ENCODE peak calls at places on chromosomes 4 and X, in five cellular contexts. I is esophagus squamous epithelium, O is H1, J is breast epithelium, W is K562. S is an unnamed sample.

GRCh38 chr4:125801373-125801772 is 486.6 kb downstream of the FAT4 start:
- DNase-seq in W (no peak), O (no peak), I (no peak), J (no peak), S (no peak)

GRCh38 chr4:98609946-98610345 is 48.5 kb downstream of the TSPAN5 start:
- DNase-seq in J (no peak), I (no peak), W (no peak), O (no peak), S (no peak)

GRCh38 chr4:16187455-16187854 is 38.8 kb downstream of the TAPT1 start:
- DNase-seq in W (no peak), O (no peak), I (no peak), J (no peak), S (no peak)

GRCh38 chr4:94342713-94343112 is at the start of gene HPGDS:
- DNase-seq in W (no peak), J (no peak), O (no peak), I (no peak), S (no peak)

GRCh38 chrX:148624951-148625350 is 124.5 kb downstream of the AFF2 start:
- DNase-seq in O (no peak), J (no peak), I (no peak), W (no peak), S (no peak)

GRCh38 chr4:77493829-77494551 is 111.6 kb upstream of the CXCL13 start:
- DNase-seq in I (no peak), W (no peak), O (no peak), J (no peak), S (no peak)

GRCh38 chrX:45843518-45843917 is 642.8 kb upstream of the DIPK2B start:
- DNase-seq in J (no peak), O (no peak), I (no peak), W (no peak), S (no peak)

GRCh38 chr4:3271131-3271530 is 21.7 kb upstream of the RGS12 start:
- DNase-seq in I (no peak), O (no peak), W (no peak), J (no peak), S (no peak)

GRCh38 chr4:86400216-86400615 is 40.4 kb upstream of the MAPK10 start:
- DNase-seq in W (no peak), O (no peak), J (no peak), I (no peak), S (no peak)

GRCh38 chrX:8851487-8851886 is 50.3 kb upstream of the FAM9A start:
- DNase-seq in I (no peak), W (no peak), O (no peak), J (no peak), S (no peak)

GRCh38 chr4:40621592-40622512 is 7.8 kb downstream of the RBM47 start:
- DNase-seq in W (peak), I (peak), O (peak), J (peak), S (peak)

GRCh38 chr4:102500371-102501175 is 586 bp upstream of the NFKB1 start:
- DNase-seq in J (peak), W (peak), O (no peak), I (no peak), S (peak)

GRCh38 chrX:150907474-150907873 is 9.0 kb upstream of the CD99L2 start:
- DNase-seq in O (no peak), I (no peak), W (no peak), J (no peak), S (no peak)

GRCh38 chr4:18075823-18076433 is 54.4 kb upstream of the LCORL start:
- DNase-seq in J (no peak), W (peak), I (no peak), O (peak), S (no peak)

GRCh38 chr4:186858355-186858754 is 134.7 kb upstream of the FAT1 start:
- DNase-seq in O (no peak), J (no peak), I (no peak), W (no peak), S (no peak)

GRCh38 chr4:113397114-113397701 is 347.8 kb downstream of the ANK2 start:
- DNase-seq in O (no peak), J (no peak), I (no peak), W (no peak), S (no peak)

DNA sequence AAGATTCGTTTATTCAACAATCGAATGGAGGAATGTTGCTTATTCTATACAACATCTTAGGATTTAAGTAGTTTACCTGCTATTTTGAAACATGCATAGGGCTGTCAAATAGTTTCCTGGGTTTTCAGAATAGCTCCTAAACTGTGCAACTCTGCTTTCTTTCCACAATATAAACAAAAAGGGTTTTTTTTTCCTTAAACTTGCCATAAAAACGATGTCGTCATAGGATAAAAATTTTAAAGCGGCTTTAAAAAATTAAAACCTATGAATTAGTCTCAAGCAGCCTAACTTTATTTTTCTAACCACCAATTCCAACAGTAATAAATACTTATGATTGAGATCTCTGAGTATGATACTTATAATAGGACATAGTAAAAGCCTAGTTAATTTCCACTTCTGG is 21.6 kb upstream of the STIM2 start:
- DNase-seq in I (no peak), J (no peak), W (no peak), O (no peak), S (no peak)
- H3K4me3 ChIP-seq in I (no peak), J (no peak), W (no peak), O (no peak), S (no peak)

GRCh38 chr4:337932-338758 is 531 bp downstream of the ZNF141 start:
- DNase-seq in O (no peak), J (peak), I (no peak), W (no peak), S (peak)
- TF ChIP-seq POLR2A in O (no peak), J (no peak), I (no peak), W (no peak), S (no peak)

DNA sequence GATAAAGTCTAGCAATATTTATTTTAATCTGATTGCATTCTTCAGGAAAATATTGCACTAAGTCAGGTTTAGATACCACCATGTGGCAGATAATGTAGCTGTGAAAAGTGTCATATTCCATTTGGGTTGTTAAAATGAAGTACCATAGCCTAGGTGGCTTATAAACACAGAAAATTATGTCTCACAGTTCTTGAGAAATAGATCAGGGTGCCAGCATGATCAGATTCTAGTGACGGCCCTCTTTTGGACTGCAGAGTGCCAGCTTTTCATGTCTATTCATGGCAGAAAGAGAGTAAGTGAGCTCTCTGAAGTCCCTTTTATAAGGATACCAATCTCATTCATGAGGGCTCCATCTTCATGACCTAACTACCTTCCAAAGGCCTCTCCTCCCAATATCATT is 5.5 kb upstream of the ADGRL3 start:
- DNase-seq in J (no peak), I (no peak), O (no peak), W (no peak), S (no peak)
- TF ChIP-seq CTCF in J (no peak), I (no peak), O (no peak), W (no peak), S (no peak)

DNA sequence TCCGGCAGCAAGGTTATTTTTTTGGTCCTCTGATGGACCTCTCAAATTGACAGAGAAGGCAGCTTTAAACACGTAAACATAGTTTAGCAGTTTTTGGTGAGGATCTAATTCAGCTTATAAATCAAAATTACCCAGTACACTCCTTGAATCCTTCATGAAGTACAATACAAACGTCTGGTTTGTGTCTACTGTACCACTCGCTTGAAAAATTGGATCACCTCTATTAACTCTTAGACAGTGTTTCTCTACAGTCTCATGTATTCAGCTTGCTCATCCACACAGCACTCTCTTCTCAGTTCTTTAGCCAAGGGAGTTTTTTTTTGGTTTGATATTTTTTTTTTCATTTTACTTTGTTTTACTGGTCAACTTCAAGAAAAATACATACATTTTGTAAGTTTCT is 113.5 kb downstream of the RNF150 start:
- DNase-seq in O (no peak), J (no peak), I (no peak), W (no peak), S (no peak)
- H3K4me3 ChIP-seq in O (no peak), J (no peak), I (no peak), W (no peak), S (no peak)

GRCh38 chr4:5381981-5382441 is 326.3 kb downstream of the EVC2 start:
- DNase-seq in W (no peak), O (no peak), J (no peak), I (no peak), S (no peak)
- TF ChIP-seq POLR2A in W (no peak), O (no peak), J (no peak), I (no peak), S (no peak)

GRCh38 chrX:71282514-71283408 is 674 bp upstream of the NONO start:
- DNase-seq in J (no peak), I (no peak), O (no peak), W (no peak), S (no peak)

GRCh38 chrX:71285929-71286328 is 2.5 kb downstream of the NONO start:
- DNase-seq in J (no peak), O (no peak), I (no peak), W (no peak), S (no peak)

DNA sequence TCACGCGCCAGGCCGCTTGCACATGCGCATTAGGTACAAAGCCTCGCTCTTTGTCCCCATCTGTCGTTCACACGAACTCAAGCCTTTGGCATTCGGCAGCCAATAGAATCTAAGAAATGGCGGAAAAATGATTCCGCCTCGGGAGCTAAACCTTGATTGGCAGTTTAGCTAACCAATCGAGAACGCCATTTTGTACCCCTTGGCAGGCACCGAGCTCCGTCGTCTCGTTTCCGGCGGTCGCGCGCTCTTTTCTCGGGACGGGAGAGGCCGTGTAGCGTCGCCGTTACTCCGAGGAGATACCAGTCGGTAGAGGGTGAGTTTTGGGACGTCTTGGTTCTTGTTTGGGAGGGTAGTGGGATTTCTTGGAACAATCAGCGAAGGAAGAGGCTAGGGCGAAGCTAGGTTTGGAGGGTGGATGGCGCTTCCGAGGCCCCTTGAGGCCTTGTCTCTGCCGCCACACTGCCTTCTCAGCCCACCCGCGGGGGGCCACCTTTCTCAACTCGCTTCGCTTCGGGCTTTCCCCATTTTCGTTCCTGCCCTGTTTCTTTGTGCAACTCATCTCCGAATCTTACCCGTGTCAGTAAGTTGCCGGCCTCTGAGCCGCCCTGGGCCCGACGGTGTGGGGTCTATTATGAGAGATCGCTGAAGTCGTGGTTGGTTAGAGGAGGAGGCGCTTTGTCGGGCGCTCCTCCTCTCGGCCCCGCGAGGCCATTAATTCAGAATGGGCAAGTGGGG is at the start of gene NONO:
- DNase-seq in I (peak), W (peak), O (peak), J (peak), S (peak)
- TF ChIP-seq CTCF in I (no peak), W (peak), O (no peak), J (peak), S (no peak)

GRCh38 chrX:103586659-103587058 is 1.3 kb downstream of the TCEAL4 start:
- DNase-seq in O (no peak), W (no peak), J (no peak), I (no peak), S (no peak)

GRCh38 chrX:103586314-103586646 is 965 bp downstream of the TCEAL4 start:
- DNase-seq in O (no peak), I (no peak), J (no peak), W (no peak), S (no peak)

GRCh38 chrX:103585421-103586313 is at the start of gene TCEAL4:
- DNase-seq in I (no peak), W (peak), J (peak), O (no peak), S (peak)

DNA sequence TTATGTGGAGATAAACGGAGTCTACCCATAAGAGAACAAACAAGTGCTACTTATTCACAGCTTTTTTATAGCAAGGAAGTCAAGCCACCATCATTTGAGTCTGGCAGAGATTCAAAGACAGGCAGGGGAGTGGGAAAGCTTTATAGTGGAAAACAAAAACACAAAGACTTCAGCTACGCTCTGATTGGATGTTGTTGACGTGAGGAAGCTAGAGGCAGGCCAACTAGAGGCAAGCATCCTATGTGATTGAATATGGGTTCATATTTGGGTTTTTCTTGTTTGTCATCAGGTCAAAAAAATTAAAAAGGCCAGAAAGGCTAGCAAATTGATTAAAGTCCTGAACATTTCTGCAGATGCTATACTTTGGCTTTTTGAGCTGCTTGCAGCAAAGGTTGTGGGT is 709 bp upstream of the TCEAL4 start:
- DNase-seq in O (no peak), I (no peak), J (no peak), W (no peak), S (no peak)
- H3K4me3 ChIP-seq in O (no peak), I (no peak), J (no peak), W (no peak), S (no peak)

DNA sequence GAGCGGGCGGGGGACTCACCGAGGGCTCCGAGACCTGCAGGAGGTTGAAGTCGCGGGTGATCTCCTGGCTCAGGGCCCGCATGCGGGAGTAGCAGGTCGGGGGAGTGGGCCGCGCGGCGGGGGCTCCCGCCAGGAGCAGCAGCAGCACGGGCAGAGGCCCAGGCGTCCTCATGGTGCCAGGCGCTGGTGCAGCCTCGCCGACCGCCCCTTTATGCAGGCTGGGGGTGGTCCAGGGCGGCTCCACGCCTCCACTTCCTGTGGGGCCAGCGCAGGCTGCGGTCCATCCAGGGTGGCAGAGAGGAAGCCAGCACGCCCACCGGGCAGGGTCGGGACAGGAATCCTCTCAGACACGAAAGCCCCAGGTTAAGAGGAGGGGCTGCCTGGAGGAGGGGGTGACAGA is at the start of gene CYTL1:
- DNase-seq in J (no peak), I (no peak), O (no peak), W (no peak), S (no peak)
- TF ChIP-seq POLR2A in J (no peak), I (no peak), O (no peak), W (no peak), S (no peak)

DNA sequence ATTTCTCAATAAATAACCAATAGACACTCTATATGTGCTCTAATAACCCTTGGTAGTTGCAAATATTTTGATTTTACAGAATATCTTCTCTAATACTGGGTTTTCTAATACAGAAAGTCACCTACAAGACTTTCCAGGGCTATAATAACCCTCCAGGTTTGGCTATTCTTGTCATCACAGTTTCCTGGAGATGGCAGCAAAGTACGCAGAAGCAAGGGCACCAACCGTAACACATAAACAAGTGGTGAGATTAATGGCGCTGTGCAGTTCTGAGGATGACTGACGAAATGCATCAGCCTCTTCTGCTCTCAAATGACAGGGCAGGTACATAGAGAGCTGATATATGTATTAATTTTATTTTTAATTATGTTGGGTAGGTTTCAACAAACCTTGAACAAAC is 122.4 kb downstream of the C4orf33 start:
- DNase-seq in J (no peak), I (no peak), O (no peak), W (peak), S (no peak)
- TF ChIP-seq CTCF in J (no peak), I (no peak), O (no peak), W (peak), S (no peak)

S was measured in lower leg skin.